ENCODE peak calls at places on chromosomes 13 and 19, in nine cellular contexts. R is esophagus squamous epithelium; N is IMR-90; O is glutamatergic neuron; Z is GM23338; C is activated CD8-positive, alpha-beta T cell treated with anti-CD3 and anti-CD28 coated beads for 36 hours; X is CD8-positive, alpha-beta T cell; D is breast epithelium; V is uterus. B is an unnamed sample.

GRCh38 chr19:58196911-58197616 is 14.2 kb downstream of the ZNF274 start:
- DNase-seq in R (no peak), X (no peak), Z (peak), O (no peak), N (peak), V (no peak), C (no peak), D (no peak), B (peak)

GRCh38 chr13:99256709-99257108 is 1.5 kb downstream of the GPR18 start:
- DNase-seq in X (no peak), V (no peak), O (no peak), Z (no peak), C (no peak), R (no peak), D (no peak), N (peak), B (no peak)

GRCh38 chr19:10808937-10809655 is 26.9 kb downstream of the TMED1 start:
- DNase-seq in R (no peak), X (no peak), C (peak), V (no peak), Z (no peak), D (no peak), N (peak), O (no peak), B (peak)

GRCh38 chr19:17390665-17391370 is 3.2 kb downstream of the CCDC194 start:
- DNase-seq in X (peak), V (peak), R (no peak), N (peak), O (peak), D (peak), C (peak), Z (peak), B (peak)

GRCh38 chr19:35030257-35031071 is at the start of gene SCN1B:
- DNase-seq in N (peak), R (no peak), X (peak), C (peak), Z (peak), V (peak), D (no peak), O (peak), B (peak)

GRCh38 chr13:111517641-111518010 is 197.2 kb downstream of the TEX29 start:
- DNase-seq in X (no peak), R (no peak), O (no peak), V (no peak), Z (no peak), N (no peak), D (no peak), C (no peak), B (no peak)

GRCh38 chr13:49503951-49504350 is 8.2 kb downstream of the PHF11 start:
- DNase-seq in O (no peak), V (no peak), N (peak), C (no peak), D (no peak), Z (no peak), R (no peak), X (no peak), B (no peak)

GRCh38 chr13:20303636-20304035 is 71.5 kb upstream of the GJB6 start:
- DNase-seq in R (no peak), D (no peak), C (no peak), Z (no peak), V (no peak), X (no peak), N (no peak), O (no peak), B (no peak)

GRCh38 chr13:95492044-95492801 is 60.3 kb upstream of the CLDN10 start:
- DNase-seq in V (no peak), R (no peak), C (no peak), D (no peak), Z (peak), O (no peak), N (no peak), X (no peak), B (peak)

GRCh38 chr13:40946485-40946884 is 72.6 kb downstream of the ELF1 start:
- DNase-seq in X (no peak), C (no peak), D (no peak), R (no peak), N (no peak), O (no peak), Z (no peak), V (no peak), B (no peak)

GRCh38 chr13:113518080-113518803 is 27.7 kb upstream of the DCUN1D2 start:
- DNase-seq in V (no peak), D (no peak), R (no peak), C (peak), O (no peak), Z (no peak), N (no peak), X (no peak), B (no peak)

GRCh38 chr19:4586691-4587090 is 27.2 kb upstream of the SEMA6B start:
- DNase-seq in X (no peak), O (no peak), C (no peak), Z (peak), R (no peak), N (no peak), D (no peak), V (no peak), B (no peak)

GRCh38 chr19:14433454-14434156 is 499 bp downstream of the PKN1 start:
- DNase-seq in Z (peak), O (no peak), V (peak), C (peak), N (no peak), R (no peak), X (peak), D (no peak), B (peak)

GRCh38 chr13:23509781-23510543 is 60.2 kb upstream of the TNFRSF19 start:
- DNase-seq in V (no peak), X (no peak), O (no peak), R (no peak), N (peak), D (no peak), C (no peak), Z (no peak), B (no peak)

GRCh38 chr13:77510156-77510555 is 25.4 kb upstream of the SCEL start:
- DNase-seq in R (no peak), N (no peak), O (no peak), X (no peak), D (no peak), Z (no peak), V (no peak), C (no peak), B (no peak)

GRCh38 chr13:47426126-47426849 is 529.4 kb upstream of the HTR2A start:
- DNase-seq in R (no peak), Z (no peak), X (no peak), V (no peak), N (peak), C (no peak), D (peak), O (no peak), B (no peak)

GRCh38 chr13:44498502-44498901 is 77.6 kb downstream of the TSC22D1 start:
- DNase-seq in X (no peak), Z (no peak), C (no peak), D (no peak), R (no peak), V (no peak), N (no peak), O (no peak), B (no peak)

GRCh38 chr19:55251296-55252081 is 7.3 kb downstream of the PPP6R1 start:
- DNase-seq in V (no peak), N (peak), R (no peak), D (no peak), O (no peak), C (peak), X (peak), Z (no peak), B (peak)

GRCh38 chr13:97753942-97754670 is 199.4 kb upstream of the IPO5 start:
- DNase-seq in X (no peak), O (no peak), D (no peak), R (no peak), C (peak), Z (peak), N (no peak), V (no peak), B (no peak)
- TF ChIP-seq CTCF in X (no peak), O (no peak), D (no peak), R (no peak), C (no peak), Z (peak), N (no peak), V (no peak), B (peak)

DNA sequence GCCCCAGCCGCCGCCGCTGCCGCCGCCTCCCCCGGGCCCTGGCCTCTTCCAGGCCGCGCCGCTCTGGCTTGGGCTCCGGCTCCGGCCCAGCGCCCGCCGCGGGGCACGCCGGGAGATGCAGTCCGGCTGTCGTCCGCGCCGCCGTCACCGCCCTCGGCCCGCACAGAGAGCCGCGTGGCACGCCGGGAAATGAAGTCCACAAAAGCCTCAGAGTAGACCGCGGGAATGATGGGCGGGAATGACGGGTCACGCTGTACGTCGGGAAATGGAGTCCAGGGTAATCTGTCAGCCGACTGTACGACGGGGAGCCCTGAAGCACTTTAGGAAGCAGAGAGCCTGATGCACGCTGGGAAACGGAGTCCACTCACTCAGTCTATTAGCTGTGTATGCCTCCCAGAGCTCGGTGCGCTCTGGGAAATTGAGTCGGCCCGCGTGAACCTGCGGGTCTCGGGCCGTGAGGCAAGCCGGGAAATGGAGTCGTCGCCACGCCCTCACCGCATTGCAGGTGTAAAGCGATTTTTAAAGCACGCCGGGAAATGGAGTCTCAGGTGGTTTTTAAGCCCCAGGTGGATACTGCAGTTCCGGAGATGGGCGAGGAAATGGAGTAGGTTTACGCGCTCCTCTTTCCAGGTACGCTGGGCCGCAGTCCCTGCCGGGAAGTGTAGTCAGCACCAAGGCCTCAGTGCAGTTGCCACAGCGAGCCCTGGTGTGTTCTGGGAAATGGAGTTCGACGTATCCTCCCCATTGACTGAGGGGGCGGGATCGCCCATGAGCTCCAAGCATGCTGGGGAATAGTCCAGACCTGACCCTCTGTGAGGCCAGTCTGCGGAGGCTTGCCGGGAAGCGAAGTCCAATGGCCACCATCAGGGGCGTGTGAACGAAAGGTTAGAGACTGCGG is at the start of gene GSK3A:
- DNase-seq in Z (peak), V (peak), R (peak), D (peak), X (peak), N (peak), O (peak), C (peak), B (peak)
- TF ChIP-seq CTCF in Z (no peak), V (peak), R (no peak), D (no peak), X (no peak), N (no peak), O (no peak), C (no peak), B (no peak)

DNA sequence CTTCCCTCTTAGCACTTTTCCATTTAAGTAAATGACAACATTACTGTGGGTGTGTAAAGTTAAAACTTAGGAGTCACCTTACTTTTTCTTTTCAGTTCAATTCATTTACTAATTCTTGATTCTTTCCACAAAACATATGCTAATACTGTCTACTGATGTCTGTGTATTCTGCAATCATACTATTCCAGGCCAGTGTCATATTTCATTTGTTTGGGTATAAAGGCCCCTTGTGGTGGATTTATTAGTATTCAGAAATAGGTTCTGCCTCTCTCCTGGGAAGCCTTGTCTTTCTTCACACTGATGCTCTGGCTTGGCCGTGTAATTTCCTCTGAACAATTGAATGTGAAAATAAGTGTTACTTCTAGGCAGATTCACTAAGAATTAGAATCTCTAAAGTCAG is 621.9 kb upstream of the SPRY2 start:
- DNase-seq in X (no peak), Z (no peak), V (no peak), D (no peak), O (no peak), R (no peak), C (no peak), N (no peak), B (no peak)
- TF ChIP-seq CTCF in X (no peak), Z (no peak), V (no peak), D (no peak), O (no peak), R (no peak), C (no peak), N (no peak), B (no peak)

GRCh38 chr19:46367434-46367833 is 20.5 kb downstream of the PPP5C start:
- DNase-seq in D (no peak), R (no peak), Z (no peak), C (no peak), N (no peak), X (no peak), O (no peak), V (no peak), B (no peak)

GRCh38 chr19:46365561-46365960 is 18.7 kb downstream of the PPP5C start:
- DNase-seq in C (no peak), O (no peak), V (no peak), X (no peak), Z (no peak), R (no peak), D (no peak), N (no peak), B (no peak)

GRCh38 chr19:46366620-46367277 is 19.9 kb downstream of the PPP5C start:
- DNase-seq in V (no peak), N (no peak), O (no peak), R (no peak), D (no peak), Z (no peak), C (no peak), X (no peak), B (no peak)

GRCh38 chr19:46369817-46370216 is 22.9 kb downstream of the PPP5C start:
- DNase-seq in R (no peak), V (no peak), O (no peak), N (peak), X (no peak), Z (no peak), D (no peak), C (no peak), B (peak)

DNA sequence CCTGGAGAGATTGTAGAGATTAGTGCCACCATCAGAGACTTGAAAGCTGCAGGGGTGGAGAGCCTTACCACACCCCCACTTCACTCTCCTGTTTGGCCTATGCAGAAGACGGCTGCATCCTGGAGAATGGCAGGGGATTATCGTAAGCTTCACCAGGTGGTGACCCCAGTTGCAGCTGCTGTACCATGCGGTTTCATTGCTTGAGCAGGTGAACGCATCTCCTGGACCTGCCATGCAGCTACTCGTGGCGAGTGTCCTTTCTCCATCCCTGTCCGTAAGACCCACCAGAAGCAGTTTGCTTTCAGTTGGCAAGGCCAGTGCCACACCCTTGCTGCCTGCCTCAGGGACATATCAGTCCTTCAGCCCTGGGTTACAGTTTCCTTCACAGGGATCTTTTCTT is 21.2 kb downstream of the PPP5C start:
- DNase-seq in N (no peak), O (no peak), C (no peak), V (no peak), Z (no peak), X (no peak), R (no peak), D (no peak), B (no peak)
- TF ChIP-seq CTCF in N (no peak), O (no peak), C (no peak), V (no peak), Z (no peak), X (no peak), R (no peak), D (no peak), B (no peak)

B was measured in PC-9.